ENCODE peak calls at places on chromosomes 16 and 17, in four cellular contexts. One of them, this sample, is unnamed.

GRCh38 chr17:27565874-27566672 is 64.9 kb upstream of the LGALS9 start:
- DNase-seq in neural crest cell: no peak
- DNase-seq in B cell: no peak
- DNase-seq in psoas muscle: no peak
- DNase-seq in this sample: no peak

GRCh38 chr16:24428751-24429150 is 110.6 kb upstream of the RBBP6 start:
- DNase-seq in neural crest cell: no peak
- DNase-seq in B cell: no peak
- DNase-seq in psoas muscle: no peak
- DNase-seq in this sample: no peak

GRCh38 chr17:8909621-8910292 is 42.3 kb upstream of the PIK3R6 start:
- DNase-seq in neural crest cell: no peak
- DNase-seq in B cell: no peak
- DNase-seq in psoas muscle: no peak
- DNase-seq in this sample: no peak

GRCh38 chr16:24610421-24610765 is 71.0 kb downstream of the RBBP6 start:
- DNase-seq in neural crest cell: peak
- DNase-seq in B cell: peak
- DNase-seq in psoas muscle: peak
- DNase-seq in this sample: peak

GRCh38 chr17:76184266-76184665 is 43.2 kb upstream of the FOXJ1 start:
- DNase-seq in neural crest cell: no peak
- DNase-seq in B cell: no peak
- DNase-seq in psoas muscle: no peak
- DNase-seq in this sample: no peak

GRCh38 chr16:2285731-2286191 is 17.8 kb upstream of the RNPS1 start:
- DNase-seq in neural crest cell: no peak
- DNase-seq in B cell: no peak
- DNase-seq in psoas muscle: no peak
- DNase-seq in this sample: no peak

GRCh38 chr17:18233803-18234518 is 8.5 kb downstream of the LLGL1 start:
- DNase-seq in neural crest cell: no peak
- DNase-seq in B cell: no peak
- DNase-seq in psoas muscle: no peak
- DNase-seq in this sample: no peak

GRCh38 chr16:51107742-51108141 is 43.3 kb downstream of the SALL1 start:
- DNase-seq in neural crest cell: no peak
- DNase-seq in B cell: no peak
- DNase-seq in psoas muscle: no peak
- DNase-seq in this sample: no peak

GRCh38 chr17:6461792-6462524 is 17.7 kb downstream of the PIMREG start:
- DNase-seq in neural crest cell: no peak
- DNase-seq in B cell: no peak
- DNase-seq in psoas muscle: no peak
- DNase-seq in this sample: no peak

GRCh38 chr17:29007456-29008455 is 1.9 kb upstream of the SEZ6 start:
- DNase-seq in neural crest cell: no peak
- DNase-seq in B cell: no peak
- DNase-seq in psoas muscle: no peak
- DNase-seq in this sample: peak

GRCh38 chr16:10266809-10267208 is 84.6 kb upstream of the GRIN2A start:
- DNase-seq in neural crest cell: no peak
- DNase-seq in B cell: no peak
- DNase-seq in psoas muscle: no peak
- DNase-seq in this sample: no peak

GRCh38 chr17:42554250-42555121 is 1.8 kb downstream of the HSD17B1 start:
- DNase-seq in neural crest cell: peak
- DNase-seq in B cell: peak
- DNase-seq in psoas muscle: peak
- DNase-seq in this sample: peak

GRCh38 chr17:29177871-29178749 is 2.1 kb downstream of the MYO18A start:
- DNase-seq in neural crest cell: no peak
- DNase-seq in B cell: no peak
- DNase-seq in psoas muscle: no peak
- DNase-seq in this sample: no peak

GRCh38 chr16:87129771-87130170 is 187.4 kb downstream of the C16orf95 start:
- DNase-seq in neural crest cell: no peak
- DNase-seq in B cell: no peak
- DNase-seq in psoas muscle: no peak
- DNase-seq in this sample: no peak

GRCh38 chr16:4123617-4124300 is 7.5 kb upstream of the ADCY9 start:
- DNase-seq in neural crest cell: no peak
- DNase-seq in B cell: no peak
- DNase-seq in psoas muscle: no peak
- DNase-seq in this sample: peak

GRCh38 chr17:75555679-75556153 is 30.2 kb downstream of the LLGL2 start:
- DNase-seq in neural crest cell: no peak
- DNase-seq in B cell: no peak
- DNase-seq in psoas muscle: no peak
- DNase-seq in this sample: no peak

GRCh38 chr17:46194393-46195216 is 1.4 kb upstream of the KANSL1 start:
- DNase-seq in neural crest cell: no peak
- DNase-seq in B cell: peak
- DNase-seq in psoas muscle: no peak
- DNase-seq in this sample: peak

GRCh38 chr17:46192484-46193245 is 564 bp downstream of the KANSL1 start:
- DNase-seq in neural crest cell: peak
- DNase-seq in B cell: peak
- DNase-seq in psoas muscle: peak
- DNase-seq in this sample: peak

GRCh38 chr17:46192211-46192483 is 1.1 kb downstream of the KANSL1 start:
- DNase-seq in neural crest cell: no peak
- DNase-seq in B cell: no peak
- DNase-seq in psoas muscle: no peak
- DNase-seq in this sample: no peak

GRCh38 chr17:46193626-46194392 is 580 bp upstream of the KANSL1 start:
- DNase-seq in neural crest cell: peak
- DNase-seq in B cell: peak
- DNase-seq in psoas muscle: peak
- DNase-seq in this sample: peak

GRCh38 chr17:46193246-46193625 is at the start of gene KANSL1:
- DNase-seq in neural crest cell: peak
- DNase-seq in B cell: peak
- DNase-seq in psoas muscle: peak
- DNase-seq in this sample: peak
- TF ChIP-seq CTCF in neural crest cell: peak
- TF ChIP-seq CTCF in B cell: peak
- TF ChIP-seq CTCF in psoas muscle: peak
- TF ChIP-seq CTCF in this sample: peak

GRCh38 chr16:28218109-28218508 is 6.3 kb upstream of the XPO6 start:
- DNase-seq in neural crest cell: no peak
- DNase-seq in B cell: peak
- DNase-seq in psoas muscle: no peak
- DNase-seq in this sample: peak
- TF ChIP-seq CTCF in neural crest cell: peak
- TF ChIP-seq CTCF in B cell: peak
- TF ChIP-seq CTCF in psoas muscle: no peak
- TF ChIP-seq CTCF in this sample: peak

GRCh38 chr17:72365857-72366415 is 245.1 kb downstream of the SOX9 start:
- DNase-seq in neural crest cell: no peak
- DNase-seq in B cell: no peak
- DNase-seq in psoas muscle: no peak
- DNase-seq in this sample: peak
- TF ChIP-seq CTCF in neural crest cell: no peak
- TF ChIP-seq CTCF in B cell: no peak
- TF ChIP-seq CTCF in psoas muscle: no peak
- TF ChIP-seq CTCF in this sample: peak

DNA sequence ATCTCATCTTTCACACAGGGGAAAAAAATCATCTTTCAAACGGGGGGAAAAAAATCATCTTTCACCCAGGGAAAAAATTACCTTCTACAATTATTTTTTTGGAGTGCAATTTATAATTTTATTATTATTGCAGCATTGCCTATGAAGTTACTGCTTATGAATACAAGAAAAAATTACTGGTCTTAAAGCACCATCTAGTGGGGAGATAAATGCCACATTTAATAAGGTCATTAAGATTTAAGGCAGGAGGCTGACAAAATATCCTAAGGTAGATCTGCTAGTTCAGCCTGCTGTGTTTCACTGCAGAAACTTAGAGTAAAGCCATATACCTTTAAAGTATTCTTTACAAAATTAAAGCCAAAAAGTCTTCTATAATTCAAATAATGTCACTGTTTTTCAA is 13.7 kb downstream of the SHCBP1 start:
- DNase-seq in neural crest cell: no peak
- DNase-seq in B cell: peak
- DNase-seq in psoas muscle: no peak
- DNase-seq in this sample: peak
- TF ChIP-seq CTCF in neural crest cell: peak
- TF ChIP-seq CTCF in B cell: peak
- TF ChIP-seq CTCF in psoas muscle: peak
- TF ChIP-seq CTCF in this sample: peak

GRCh38 chr16:31474173-31474714 is 2.3 kb downstream of the TGFB1I1 start:
- DNase-seq in neural crest cell: no peak
- DNase-seq in B cell: no peak
- DNase-seq in psoas muscle: peak
- DNase-seq in this sample: peak
- TF ChIP-seq CTCF in neural crest cell: no peak
- TF ChIP-seq CTCF in B cell: no peak
- TF ChIP-seq CTCF in psoas muscle: no peak
- TF ChIP-seq CTCF in this sample: no peak

DNA sequence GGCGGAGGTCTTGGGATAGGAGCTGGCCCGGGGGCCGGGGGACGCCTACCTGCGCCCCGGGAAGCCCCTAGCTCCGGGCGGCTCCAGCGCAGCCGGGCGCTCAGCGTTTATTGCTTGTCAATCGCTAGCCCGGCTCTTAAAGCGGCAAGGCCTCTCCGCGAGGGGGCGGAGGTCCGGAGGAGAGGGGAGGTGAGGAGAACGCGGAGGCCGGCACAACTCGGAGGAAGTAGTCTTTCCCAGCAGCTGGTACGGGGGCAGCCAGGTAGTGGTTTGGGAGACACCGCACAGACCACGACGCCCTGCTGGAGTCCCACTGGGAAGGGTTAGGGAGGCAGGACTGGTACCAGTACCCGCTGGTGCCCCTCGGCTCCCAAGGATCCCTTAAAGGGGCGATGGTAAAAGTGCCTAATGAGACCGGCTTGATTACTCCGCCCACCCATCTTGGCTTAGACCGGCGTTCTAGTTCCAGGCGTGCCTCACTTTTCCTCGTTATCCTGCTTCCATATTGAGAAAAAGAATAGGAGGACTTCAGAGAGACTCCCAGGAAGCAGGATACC is at the start of gene MPP2:
- DNase-seq in neural crest cell: peak
- DNase-seq in B cell: peak
- DNase-seq in psoas muscle: peak
- DNase-seq in this sample: peak
- TF ChIP-seq CTCF in neural crest cell: no peak
- TF ChIP-seq CTCF in B cell: no peak
- TF ChIP-seq CTCF in psoas muscle: peak
- TF ChIP-seq CTCF in this sample: peak

This sample was measured in AG10803.